ENCODE peak calls at places on chromosomes 2 and 18, in seven cellular contexts. I is astrocyte of the spinal cord, T is HL-60, E is kidney epithelial cell, R is heart left ventricle, L is dorsolateral prefrontal cortex, F is Calu3. V is an unnamed sample.

GRCh38 chr2:101679037-101679726 is 18.3 kb upstream of the MAP4K4 start:
- DNase-seq in F (no peak), T (no peak), R (no peak), I (peak), E (no peak), L (no peak), V (no peak)

GRCh38 chr2:68465081-68465916 is 1.8 kb downstream of the FBXO48 start:
- DNase-seq in I (no peak), T (peak), F (no peak), R (no peak), E (no peak), L (no peak), V (no peak)

GRCh38 chr2:29317077-29317517 is 201.9 kb downstream of the CLIP4 start:
- DNase-seq in R (no peak), I (peak), E (no peak), F (no peak), T (peak), L (no peak), V (no peak)

GRCh38 chr2:33491685-33492084 is 15.2 kb downstream of the RASGRP3 start:
- DNase-seq in L (no peak), E (no peak), R (no peak), T (no peak), I (no peak), F (no peak), V (no peak)

GRCh38 chr18:46555213-46555612 is 101.8 kb downstream of the LOXHD1 start:
- DNase-seq in E (no peak), F (no peak), R (no peak), L (peak), T (no peak), I (no peak), V (peak)

GRCh38 chr2:217932661-217933325 is 70.0 kb downstream of the TNS1 start:
- DNase-seq in E (no peak), F (no peak), L (no peak), I (no peak), R (no peak), T (no peak), V (no peak)

GRCh38 chr2:219404291-219404910 is 13.8 kb upstream of the DES start:
- DNase-seq in E (no peak), T (no peak), I (no peak), F (no peak), L (no peak), R (peak), V (no peak)

GRCh38 chr2:35548171-35548570 is 807.4 kb upstream of the CRIM1 start:
- DNase-seq in L (no peak), E (no peak), T (no peak), I (peak), R (no peak), F (no peak), V (no peak)

GRCh38 chr2:230184727-230185578 is 34.8 kb downstream of the SP110 start:
- DNase-seq in R (no peak), L (no peak), E (no peak), F (no peak), I (peak), T (no peak), V (no peak)

GRCh38 chr2:202494856-202495604 is 118.9 kb downstream of the BMPR2 start:
- DNase-seq in I (no peak), F (no peak), R (no peak), T (no peak), E (no peak), L (no peak), V (no peak)

GRCh38 chr2:219871396-219871795 is 244.0 kb downstream of the SLC4A3 start:
- DNase-seq in L (no peak), E (no peak), I (no peak), T (no peak), F (no peak), R (no peak), V (no peak)

GRCh38 chr2:167987558-167987957 is 259.8 kb downstream of the STK39 start:
- DNase-seq in F (no peak), E (no peak), T (no peak), L (no peak), I (no peak), R (no peak), V (no peak)

GRCh38 chr18:12679183-12679786 is 21.4 kb upstream of the SPIRE1 start:
- DNase-seq in R (peak), L (no peak), F (no peak), T (no peak), I (no peak), E (no peak), V (no peak)

GRCh38 chr18:58541789-58542425 is 87.0 kb downstream of the ALPK2 start:
- DNase-seq in R (no peak), T (no peak), I (peak), E (peak), L (no peak), F (peak), V (no peak)

GRCh38 chr2:217102941-217103340 is 243.1 kb upstream of the TNP1 start:
- DNase-seq in I (peak), F (no peak), L (no peak), E (no peak), T (no peak), R (no peak), V (no peak)

GRCh38 chr2:220745682-220746081 is 826.4 kb downstream of the EPHA4 start:
- DNase-seq in E (no peak), T (no peak), L (no peak), I (no peak), F (no peak), R (no peak), V (no peak)

GRCh38 chr18:60966876-60967275 is 366.4 kb upstream of the CDH20 start:
- DNase-seq in I (peak), L (no peak), R (no peak), F (no peak), T (no peak), E (no peak), V (no peak)

GRCh38 chr2:62465741-62466500 is 40.1 kb downstream of the TMEM17 start:
- DNase-seq in R (no peak), I (no peak), F (no peak), T (no peak), E (no peak), L (no peak), V (no peak)

GRCh38 chr2:50645346-50645745 is 386.6 kb downstream of the NRXN1 start:
- DNase-seq in E (no peak), I (no peak), L (no peak), R (no peak), T (no peak), F (no peak), V (no peak)

GRCh38 chr2:28088970-28089369 is 198.4 kb downstream of the BABAM2 start:
- DNase-seq in I (peak), F (no peak), R (no peak), E (no peak), T (no peak), L (no peak), V (no peak)

GRCh38 chr2:197052371-197052770 is 125.9 kb upstream of the PGAP1 start:
- DNase-seq in E (no peak), T (no peak), I (no peak), F (no peak), R (no peak), L (no peak), V (no peak)

GRCh38 chr2:202941771-202942170 is 29.7 kb downstream of the CARF start:
- DNase-seq in E (no peak), F (no peak), I (peak), R (no peak), L (no peak), T (no peak), V (no peak)

GRCh38 chr2:62084823-62085222 is 111.1 kb upstream of the B3GNT2 start:
- DNase-seq in I (no peak), F (no peak), R (no peak), T (no peak), E (no peak), L (no peak), V (no peak)

GRCh38 chr18:30280861-30281470 is 761.6 kb downstream of the DSC3 start:
- DNase-seq in I (peak), L (no peak), F (peak), R (no peak), T (peak), E (peak), V (peak)

GRCh38 chr2:224841910-224842309 is 125.7 kb upstream of the CCDC195 start:
- DNase-seq in T (no peak), L (no peak), E (no peak), R (no peak), F (no peak), I (peak), V (no peak)

GRCh38 chr2:118913805-118914645 is 28.0 kb upstream of the MARCO start:
- DNase-seq in E (no peak), F (no peak), I (no peak), R (no peak), T (no peak), L (no peak), V (no peak)

GRCh38 chr18:75064513-75064905 is 144.4 kb downstream of the PTGR3 start:
- DNase-seq in T (no peak), I (no peak), F (no peak), L (no peak), R (no peak), E (no peak), V (no peak)

GRCh38 chr2:10846110-10846861 is 33.7 kb upstream of the PDIA6 start:
- DNase-seq in L (no peak), F (no peak), R (no peak), I (no peak), T (no peak), E (no peak), V (no peak)

GRCh38 chr2:28319118-28320008 is 73.3 kb upstream of the FOSL2 start:
- DNase-seq in F (no peak), T (no peak), E (no peak), L (no peak), I (peak), R (no peak), V (no peak)

GRCh38 chr18:49812321-49813070 is 837 bp downstream of the ACAA2 start:
- DNase-seq in F (no peak), I (peak), T (no peak), E (no peak), R (no peak), L (no peak), V (no peak)

GRCh38 chr18:12839526-12840196 is 44.4 kb downstream of the PTPN2 start:
- DNase-seq in R (no peak), I (peak), T (no peak), L (no peak), F (no peak), E (no peak), V (no peak)

GRCh38 chr18:9055185-9055584 is 47.3 kb upstream of the NDUFV2 start:
- DNase-seq in I (peak), L (no peak), T (peak), F (no peak), E (peak), R (no peak), V (no peak)

GRCh38 chr18:2963048-2963447 is 49.9 kb downstream of the LPIN2 start:
- DNase-seq in R (no peak), E (no peak), L (no peak), T (no peak), F (no peak), I (no peak), V (no peak)

GRCh38 chr2:112220831-112221230 is 34.0 kb downstream of the ZC3H8 start:
- DNase-seq in L (no peak), I (no peak), E (no peak), T (no peak), F (no peak), R (no peak), V (no peak)

GRCh38 chr18:51153659-51154371 is 43.7 kb downstream of the MEX3C start:
- DNase-seq in L (no peak), E (no peak), I (no peak), R (no peak), F (no peak), T (no peak), V (no peak)

DNA sequence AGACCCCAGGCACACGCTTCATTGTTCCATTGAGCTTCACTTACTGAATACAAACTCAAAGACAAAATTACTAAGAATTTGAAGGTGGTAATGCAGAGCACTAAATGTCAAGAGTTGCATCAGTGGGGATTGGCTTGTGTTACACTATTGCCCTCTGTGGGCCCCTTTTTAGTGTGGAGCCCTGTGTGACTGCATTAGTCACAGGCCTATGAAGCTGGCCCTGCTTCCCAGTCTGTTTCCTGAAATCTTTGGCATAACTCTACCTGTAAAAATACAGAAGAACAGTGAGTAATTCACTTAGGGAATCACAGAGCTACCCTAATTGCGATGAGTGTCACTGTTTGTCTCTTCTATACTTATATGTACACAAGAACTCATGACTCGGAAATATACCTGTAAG is 40.0 kb upstream of the STPG4 start:
- DNase-seq in T (no peak), R (no peak), E (no peak), I (peak), L (no peak), F (peak), V (no peak)
- TF ChIP-seq CTCF in T (no peak), R (no peak), E (peak), I (no peak), L (no peak), F (no peak), V (no peak)

GRCh38 chr2:237126519-237126918 is 40.8 kb downstream of the COPS8 start:
- DNase-seq in L (no peak), R (no peak), I (no peak), T (no peak), E (no peak), F (no peak), V (no peak)

GRCh38 chr2:237125967-237126366 is 40.3 kb downstream of the COPS8 start:
- DNase-seq in E (no peak), T (no peak), R (no peak), I (no peak), L (no peak), F (no peak), V (no peak)

GRCh38 chr2:237129625-237130263 is 44.1 kb downstream of the COPS8 start:
- DNase-seq in I (no peak), L (no peak), R (no peak), E (no peak), F (no peak), T (no peak), V (no peak)

GRCh38 chr2:237128845-237129592 is 43.3 kb downstream of the COPS8 start:
- DNase-seq in E (no peak), I (no peak), T (no peak), R (no peak), L (no peak), F (no peak), V (no peak)

DNA sequence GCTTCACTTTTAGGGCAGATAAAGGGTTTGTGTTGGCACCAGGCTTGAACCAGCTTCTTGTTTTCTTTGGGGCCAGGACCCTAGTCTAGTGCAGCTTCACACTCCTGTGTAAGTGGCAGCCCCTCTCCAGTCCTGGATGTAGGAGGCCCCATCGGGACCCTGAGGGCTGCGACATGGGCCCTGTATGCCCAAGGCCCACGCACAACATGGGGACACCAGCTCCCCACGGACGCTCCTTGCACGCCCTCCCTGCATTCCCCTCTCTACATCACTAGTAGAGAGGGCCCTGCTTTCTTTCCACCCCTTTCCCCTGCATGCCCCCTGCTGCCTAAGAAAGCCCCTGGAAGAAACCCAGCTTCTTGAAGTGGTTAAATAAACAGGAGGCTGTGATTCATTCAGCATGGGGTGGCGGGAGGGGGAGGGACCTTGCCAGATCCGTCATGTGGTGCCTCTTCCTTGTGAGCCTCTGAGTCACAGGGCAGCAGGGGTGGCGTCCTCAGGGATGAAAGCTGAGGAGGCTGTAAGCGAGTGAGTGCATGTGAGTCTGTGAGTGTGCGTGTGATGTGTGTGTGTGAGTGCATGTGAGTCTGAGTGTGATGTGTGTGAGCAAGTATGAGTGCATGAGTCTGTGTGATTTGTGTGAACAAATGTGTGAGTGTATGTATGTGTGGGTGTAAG is 42.5 kb downstream of the COPS8 start:
- DNase-seq in L (peak), I (peak), T (no peak), R (peak), E (peak), F (peak), V (no peak)
- TF ChIP-seq CTCF in L (no peak), I (peak), T (no peak), R (no peak), E (peak), F (no peak), V (no peak)

GRCh38 chr2:128644156-128644555 is 325.5 kb upstream of the HS6ST1 start:
- DNase-seq in I (no peak), E (no peak), R (no peak), F (no peak), L (no peak), T (no peak), V (peak)
- TF ChIP-seq CTCF in I (no peak), E (no peak), R (no peak), F (no peak), L (no peak), T (no peak), V (no peak)

GRCh38 chr2:231189171-231189530 is 9.3 kb upstream of the ARMC9 start:
- DNase-seq in E (no peak), L (no peak), F (no peak), R (no peak), T (no peak), I (no peak), V (no peak)

GRCh38 chr2:231193216-231193615 is 5.2 kb upstream of the ARMC9 start:
- DNase-seq in L (no peak), I (no peak), R (no peak), F (no peak), T (no peak), E (no peak), V (no peak)

GRCh38 chr2:231189571-231190495 is 8.6 kb upstream of the ARMC9 start:
- DNase-seq in R (peak), L (no peak), T (no peak), I (peak), F (no peak), E (no peak), V (no peak)

GRCh38 chr2:231190531-231191197 is 7.8 kb upstream of the ARMC9 start:
- DNase-seq in E (no peak), I (peak), R (peak), F (peak), L (peak), T (no peak), V (no peak)

GRCh38 chr2:231191896-231192872 is 6.2 kb upstream of the ARMC9 start:
- DNase-seq in R (peak), F (peak), T (no peak), E (no peak), I (peak), L (no peak), V (peak)
- TF ChIP-seq CTCF in R (peak), F (peak), T (peak), E (peak), I (peak), L (peak), V (peak)

GRCh38 chr2:96760036-96760985 is at the start of gene CNNM4:
- DNase-seq in T (peak), I (peak), R (peak), L (peak), E (peak), F (peak), V (peak)
- TF ChIP-seq CTCF in T (no peak), I (peak), R (no peak), L (peak), E (no peak), F (no peak), V (no peak)